ENCODE peak calls at places on chromosomes 4 and X, in ten cellular contexts. V is coronary artery; Q is NK-92 treated with Interleukin-12 subunit alpha and Interleukin-12 subunit beta, amount 100 ng/mL, for 24 hours; B is mesothelial cell of epicardium; U is T-helper 2 cell; L is AG08396; H is transverse colon; J is left kidney; M is HFF-Myc; I is NCI-H510A treated with DMSO at 0.1 percent for 48 hours. Z is an unnamed sample.

GRCh38 chr4:120919358-120919757 is 3.2 kb downstream of the PRDM5 start:
- DNase-seq in H (no peak), I (no peak), U (no peak), Q (no peak), V (no peak), B (no peak), J (no peak), M (no peak), L (no peak), Z (no peak)

GRCh38 chrX:74511704-74512103 is 90.4 kb downstream of the SLC16A2 start:
- DNase-seq in L (no peak), B (no peak), M (no peak), V (no peak), Q (no peak), J (no peak), H (no peak), I (no peak), U (no peak), Z (no peak)

GRCh38 chr4:46404961-46405360 is 15.0 kb upstream of the GABRA2 start:
- DNase-seq in U (no peak), H (peak; percentile 56), J (peak; percentile 78), Q (no peak), I (peak; percentile 54), M (no peak), B (peak; percentile 37), L (no peak), V (no peak), Z (no peak)

GRCh38 chr4:143186202-143186601 is 1.5 kb downstream of the USP38 start:
- DNase-seq in J (peak; percentile 6), U (no peak), L (peak; percentile 9), Q (no peak), H (no peak), I (no peak), V (no peak), M (no peak), B (no peak), Z (no peak)

GRCh38 chrX:10986616-10987015 is 124.5 kb upstream of the HCCS start:
- DNase-seq in L (no peak), B (no peak), H (no peak), Q (no peak), I (no peak), V (no peak), M (no peak), J (no peak), U (no peak), Z (no peak)

GRCh38 chr4:111943796-111944203 is 201.5 kb upstream of the FAM241A start:
- DNase-seq in V (no peak), H (peak; percentile 61), B (no peak), Q (peak; percentile 5), L (peak; percentile 13), J (peak; percentile 77), I (peak; percentile 0), M (no peak), U (no peak), Z (peak; percentile 23)

GRCh38 chrX:136487647-136488046 is at the start of gene BRS3:
- DNase-seq in V (no peak), J (no peak), M (no peak), Q (no peak), L (no peak), I (no peak), H (no peak), U (no peak), B (no peak), Z (no peak)

GRCh38 chrX:55072286-55072685 is 2.5 kb upstream of the PAGE2B start:
- DNase-seq in M (no peak), U (no peak), H (no peak), J (no peak), I (no peak), V (no peak), Q (no peak), L (no peak), B (no peak), Z (no peak)

GRCh38 chr4:89753601-89754066 is 83.3 kb downstream of the SNCA start:
- DNase-seq in B (no peak), J (peak; percentile 66), L (peak; percentile 22), Q (no peak), I (no peak), V (no peak), H (no peak), U (no peak), M (peak; percentile 97), Z (peak; percentile 62)

GRCh38 chr4:26005764-26006163 is 91.7 kb downstream of the SMIM20 start:
- DNase-seq in H (no peak), V (no peak), I (no peak), M (no peak), U (no peak), Q (no peak), J (no peak), B (no peak), L (no peak), Z (no peak)

GRCh38 chr4:6732441-6733357 is 16.7 kb downstream of the BLOC1S4 start:
- DNase-seq in J (no peak), Q (no peak), H (peak; percentile 68), U (no peak), B (no peak), M (no peak), L (peak; percentile 90), V (peak; percentile 89), I (no peak), Z (peak; percentile 69)

GRCh38 chr4:111979921-111980320 is 165.3 kb upstream of the FAM241A start:
- DNase-seq in I (no peak), H (no peak), M (no peak), L (no peak), V (no peak), B (no peak), Q (no peak), U (no peak), J (no peak), Z (no peak)

GRCh38 chr4:76485450-76485849 is 50.4 kb downstream of the SHROOM3 start:
- DNase-seq in V (no peak), H (peak; percentile 21), B (no peak), Q (no peak), L (no peak), I (peak; percentile 59), U (no peak), M (no peak), J (peak; percentile 5), Z (no peak)

GRCh38 chr4:82005153-82005552 is 368.6 kb downstream of the HNRNPD start:
- DNase-seq in L (no peak), M (no peak), B (no peak), I (no peak), Q (no peak), U (no peak), H (no peak), J (no peak), V (no peak), Z (no peak)

GRCh38 chr4:95761441-95761840 is 78.5 kb upstream of the PDHA2 start:
- DNase-seq in U (no peak), J (no peak), M (no peak), B (no peak), V (no peak), H (no peak), L (no peak), I (no peak), Q (no peak), Z (peak; percentile 21)

GRCh38 chr4:14787894-14788293 is 214.4 kb upstream of the CPEB2 start:
- DNase-seq in J (no peak), M (no peak), U (no peak), I (no peak), Q (no peak), L (no peak), B (no peak), V (no peak), H (peak; percentile 14), Z (no peak)

GRCh38 chrX:24204331-24204730 is 54.8 kb downstream of the ZFX start:
- DNase-seq in U (no peak), M (no peak), B (no peak), I (no peak), H (no peak), L (no peak), Q (no peak), V (no peak), J (no peak), Z (no peak)

GRCh38 chrX:115582871-115583729 is 22.1 kb downstream of the PLS3 start:
- DNase-seq in L (no peak), M (no peak), U (no peak), V (no peak), B (no peak), Q (no peak), J (peak; percentile 39), H (no peak), I (no peak), Z (no peak)

GRCh38 chrX:67601771-67602170 is 58.0 kb downstream of the AR start:
- DNase-seq in B (no peak), H (no peak), Q (no peak), V (no peak), I (no peak), J (no peak), M (no peak), L (no peak), U (no peak), Z (no peak)

GRCh38 chrX:12961191-12961718 is 13.7 kb upstream of the TMSB4X start:
- DNase-seq in V (no peak), J (no peak), H (no peak), I (no peak), Q (no peak), U (no peak), L (no peak), M (no peak), B (no peak), Z (no peak)